ENCODE peak calls at places on chromosome 9, in four cellular contexts. A, H, T and L are unnamed samples.
A peak's percentile ranks its signal among the peaks of the same experiment; 100 is the strongest.

GRCh38 chr9:113511047-113511521 is 47.6 kb downstream of the RGS3 start:
- DNase-seq in A (no peak), H (no peak), T (no peak), L (no peak)

GRCh38 chr9:133477992-133478850 is 678 bp downstream of the SLC2A6 start:
- DNase-seq in A (peak; percentile 57), H (no peak), T (peak; percentile 58), L (peak; percentile 14)

GRCh38 chr9:123111427-123111826 is 78.0 kb downstream of the GPR21 start:
- DNase-seq in A (no peak), H (no peak), T (no peak), L (no peak)

GRCh38 chr9:137604345-137605145 is 941 bp upstream of the ARRDC1 start:
- DNase-seq in A (no peak), H (no peak), T (no peak), L (no peak)

GRCh38 chr9:130395810-130396435 is 48.8 kb upstream of the ASS1 start:
- DNase-seq in A (no peak), H (no peak), T (no peak), L (no peak)

GRCh38 chr9:128841704-128842492 is 12.3 kb upstream of the SPOUT1 start:
- DNase-seq in A (no peak), H (no peak), T (peak; percentile 1), L (no peak)

GRCh38 chr9:87359958-87360601 is 137.6 kb upstream of the DAPK1 start:
- DNase-seq in A (no peak), H (no peak), T (no peak), L (no peak)

GRCh38 chr9:88810826-88811225 is 180.4 kb upstream of the S1PR3 start:
- DNase-seq in A (no peak), H (no peak), T (no peak), L (no peak)

GRCh38 chr9:95515272-95516113 is 1.3 kb downstream of the PTCH1 start:
- DNase-seq in A (no peak), H (no peak), T (peak; percentile 60), L (peak; percentile 11)

GRCh38 chr9:72473474-72474241 is 47.8 kb upstream of the TMC1 start:
- DNase-seq in A (peak; percentile 73), H (no peak), T (no peak), L (no peak)

GRCh38 chr9:127518091-127518856 is 67.0 kb downstream of the LRSAM1 start:
- DNase-seq in A (no peak), H (no peak), T (no peak), L (no peak)

GRCh38 chr9:34463098-34463900 is 4.7 kb downstream of the DNAI1 start:
- DNase-seq in A (peak; percentile 90), H (no peak), T (no peak), L (no peak)

GRCh38 chr9:114969269-114969668 is 38.9 kb upstream of the TNFSF8 start:
- DNase-seq in A (peak; percentile 11), H (no peak), T (no peak), L (no peak)

GRCh38 chr9:104780796-104781395 is 17.0 kb downstream of the NIPSNAP3B start:
- DNase-seq in A (peak; percentile 43), H (no peak), T (no peak), L (no peak)

GRCh38 chr9:113589407-113589806 is 125.9 kb downstream of the RGS3 start:
- DNase-seq in A (no peak), H (no peak), T (peak; percentile 59), L (no peak)

GRCh38 chr9:11933926-11934325 is 759.3 kb upstream of the TYRP1 start:
- DNase-seq in A (no peak), H (no peak), T (no peak), L (no peak)

GRCh38 chr9:123724211-123724831 is 205.6 kb downstream of the DENND1A start:
- DNase-seq in A (peak; percentile 6), H (no peak), T (no peak), L (no peak)

GRCh38 chr9:35940474-35941467 is 17.2 kb downstream of the OR2S2 start:
- DNase-seq in A (peak; percentile 27), H (no peak), T (no peak), L (peak; percentile 16)

GRCh38 chr9:127650511-127650910 is 38.4 kb downstream of the STXBP1 start:
- DNase-seq in A (no peak), H (no peak), T (no peak), L (no peak)

GRCh38 chr9:97923529-97924108 is 1.3 kb upstream of the TRMO start:
- DNase-seq in A (peak; percentile 72), H (peak; percentile 53), T (peak; percentile 80), L (peak; percentile 82)

GRCh38 chr9:134585746-134586706 is 55.6 kb upstream of the COL5A1 start:
- DNase-seq in A (peak; percentile 6), H (no peak), T (no peak), L (no peak)

GRCh38 chr9:133000842-133001241 is 22.3 kb downstream of the GFI1B start:
- DNase-seq in A (no peak), H (no peak), T (no peak), L (no peak)

GRCh38 chr9:36717276-36717675 is 144.6 kb downstream of the MELK start:
- DNase-seq in A (no peak), H (no peak), T (no peak), L (no peak)

GRCh38 chr9:99497641-99498040 is 275.6 kb downstream of the SEC61B start:
- DNase-seq in A (peak; percentile 45), H (no peak), T (no peak), L (no peak)

GRCh38 chr9:6692891-6693361 is 47.4 kb upstream of the GLDC start:
- DNase-seq in A (no peak), H (no peak), T (no peak), L (no peak)

GRCh38 chr9:134732392-134733110 is 90.9 kb downstream of the COL5A1 start:
- DNase-seq in A (no peak), H (no peak), T (no peak), L (no peak)

GRCh38 chr9:118595719-118596305 is 773.4 kb downstream of the BRINP1 start:
- DNase-seq in A (peak; percentile 60), H (no peak), T (no peak), L (no peak)

GRCh38 chr9:95876595-95876994 is 1.1 kb downstream of the ERCC6L2 start:
- DNase-seq in A (peak; percentile 25), H (no peak), T (no peak), L (no peak)

GRCh38 chr9:121667214-121667613 is 15.8 kb downstream of the DAB2IP start:
- DNase-seq in A (no peak), H (no peak), T (peak; percentile 12), L (no peak)

GRCh38 chr9:93110400-93110855 is 14.4 kb downstream of the CARD19 start:
- DNase-seq in A (no peak), H (no peak), T (peak; percentile 51), L (peak; percentile 0)

GRCh38 chr9:84697494-84698114 is 28.1 kb downstream of the NTRK2 start:
- DNase-seq in A (peak; percentile 51), H (no peak), T (peak; percentile 80), L (peak; percentile 34)

GRCh38 chr9:129750010-129750409 is 2.8 kb downstream of the PTGES start:
- DNase-seq in A (peak; percentile 73), H (no peak), T (no peak), L (no peak)

GRCh38 chr9:14782652-14783051 is 60.1 kb upstream of the CER1 start:
- DNase-seq in A (no peak), H (no peak), T (no peak), L (no peak)

GRCh38 chr9:93891549-93892310 is 63.4 kb downstream of the BARX1 start:
- DNase-seq in A (no peak), H (no peak), T (no peak), L (no peak)

GRCh38 chr9:99749641-99750040 is 72.0 kb upstream of the NR4A3 start:
- DNase-seq in A (peak; percentile 1), H (no peak), T (no peak), L (no peak)

GRCh38 chr9:77523891-77524290 is 124.2 kb downstream of the GNA14 start:
- DNase-seq in A (no peak), H (no peak), T (no peak), L (no peak)
- H3K4me3 ChIP-seq in A (no peak overlapping the region), H (no peak overlapping the region), T (no peak overlapping the region), L (no peak overlapping the region)

GRCh38 chr9:108709126-108709525 is 146.7 kb downstream of the ACTL7B start:
- DNase-seq in A (no peak), H (no peak), T (no peak), L (no peak)
- H3K27ac ChIP-seq in A (no peak overlapping the region), H (no peak overlapping the region), T (no peak overlapping the region), L (no peak overlapping the region)

DNA sequence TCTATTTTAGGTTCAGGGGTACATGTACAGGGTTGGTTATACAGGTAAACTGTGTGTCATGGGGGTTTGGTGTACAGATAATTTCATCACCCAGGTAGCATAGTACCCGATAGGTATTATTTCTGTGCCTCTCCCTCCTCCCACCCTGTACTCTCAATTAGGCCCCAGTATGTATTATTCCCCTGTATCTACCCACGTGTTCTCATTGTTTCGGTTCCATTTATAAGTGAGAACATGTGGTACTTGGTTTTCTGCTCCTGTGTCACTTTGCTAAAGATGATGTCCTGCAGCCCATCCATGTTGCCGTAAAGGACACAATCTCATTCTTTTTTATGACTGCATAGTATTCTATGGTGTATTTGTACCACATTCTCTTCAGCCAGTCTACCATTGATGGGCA is 96.8 kb upstream of the SLC24A2 start:
- DNase-seq in A (no peak), H (no peak), T (no peak), L (no peak)
- H3K4me3 ChIP-seq in A (no peak overlapping the region), H (no peak overlapping the region), T (no peak overlapping the region), L (no peak overlapping the region)

GRCh38 chr9:86128235-86128822 is 29.0 kb upstream of the GOLM1 start:
- DNase-seq in A (no peak), H (no peak), T (no peak), L (no peak)
- H3K27ac ChIP-seq in A (no peak overlapping the region), H (no peak overlapping the region), T (no peak overlapping the region), L (no peak overlapping the region)